ENCODE peak calls at places on chromosomes 5 and 9, in nine cellular contexts. One of them, this sample, is unnamed.

GRCh38 chr5:74174366-74174765 is 466.2 kb downstream of the ENC1 start:
- DNase-seq in ascending aorta: no peak
- DNase-seq in pons: no peak
- DNase-seq in heart right ventricle: no peak
- DNase-seq in colonic mucosa: no peak
- DNase-seq in activated T-cell treated with anti-CD3 and anti-CD28 coated beads for 24 hours: no peak
- DNase-seq in activated CD4-positive, alpha-beta T cell treated with anti-CD3 and anti-CD28 coated beads, Interleukin-2, amount 50 U/mL, for 4 hours: no peak
- DNase-seq in Calu3: no peak
- DNase-seq in fibroblast of mammary gland: no peak
- DNase-seq in this sample: no peak

GRCh38 chr5:171667341-171668096 is 118.1 kb upstream of the SMIM23 start:
- DNase-seq in ascending aorta: no peak
- DNase-seq in pons: no peak
- DNase-seq in heart right ventricle: peak
- DNase-seq in colonic mucosa: no peak
- DNase-seq in activated T-cell treated with anti-CD3 and anti-CD28 coated beads for 24 hours: no peak
- DNase-seq in activated CD4-positive, alpha-beta T cell treated with anti-CD3 and anti-CD28 coated beads, Interleukin-2, amount 50 U/mL, for 4 hours: no peak
- DNase-seq in Calu3: peak
- DNase-seq in fibroblast of mammary gland: peak
- DNase-seq in this sample: peak

GRCh38 chr5:135069016-135069770 is 35.2 kb upstream of the PITX1 start:
- DNase-seq in ascending aorta: no peak
- DNase-seq in pons: no peak
- DNase-seq in heart right ventricle: no peak
- DNase-seq in colonic mucosa: no peak
- DNase-seq in activated T-cell treated with anti-CD3 and anti-CD28 coated beads for 24 hours: no peak
- DNase-seq in activated CD4-positive, alpha-beta T cell treated with anti-CD3 and anti-CD28 coated beads, Interleukin-2, amount 50 U/mL, for 4 hours: no peak
- DNase-seq in Calu3: no peak
- DNase-seq in fibroblast of mammary gland: no peak
- DNase-seq in this sample: no peak

GRCh38 chr5:1007681-1008450 is 736 bp upstream of the NKD2 start:
- DNase-seq in ascending aorta: peak
- DNase-seq in pons: no peak
- DNase-seq in heart right ventricle: peak
- DNase-seq in colonic mucosa: peak
- DNase-seq in activated T-cell treated with anti-CD3 and anti-CD28 coated beads for 24 hours: no peak
- DNase-seq in activated CD4-positive, alpha-beta T cell treated with anti-CD3 and anti-CD28 coated beads, Interleukin-2, amount 50 U/mL, for 4 hours: no peak
- DNase-seq in Calu3: no peak
- DNase-seq in fibroblast of mammary gland: no peak
- DNase-seq in this sample: no peak

GRCh38 chr5:151647320-151647861 is 39.3 kb downstream of the SPARC start:
- DNase-seq in ascending aorta: no peak
- DNase-seq in pons: no peak
- DNase-seq in heart right ventricle: no peak
- DNase-seq in colonic mucosa: no peak
- DNase-seq in activated T-cell treated with anti-CD3 and anti-CD28 coated beads for 24 hours: no peak
- DNase-seq in activated CD4-positive, alpha-beta T cell treated with anti-CD3 and anti-CD28 coated beads, Interleukin-2, amount 50 U/mL, for 4 hours: no peak
- DNase-seq in Calu3: no peak
- DNase-seq in fibroblast of mammary gland: no peak
- DNase-seq in this sample: no peak

GRCh38 chr5:73485715-73486114 is 12.5 kb upstream of the BTF3 start:
- DNase-seq in ascending aorta: no peak
- DNase-seq in pons: no peak
- DNase-seq in heart right ventricle: no peak
- DNase-seq in colonic mucosa: no peak
- DNase-seq in activated T-cell treated with anti-CD3 and anti-CD28 coated beads for 24 hours: no peak
- DNase-seq in activated CD4-positive, alpha-beta T cell treated with anti-CD3 and anti-CD28 coated beads, Interleukin-2, amount 50 U/mL, for 4 hours: no peak
- DNase-seq in Calu3: no peak
- DNase-seq in fibroblast of mammary gland: no peak
- DNase-seq in this sample: no peak

GRCh38 chr5:130289132-130290088 is 385.1 kb downstream of the CHSY3 start:
- DNase-seq in ascending aorta: no peak
- DNase-seq in pons: no peak
- DNase-seq in heart right ventricle: no peak
- DNase-seq in colonic mucosa: no peak
- DNase-seq in activated T-cell treated with anti-CD3 and anti-CD28 coated beads for 24 hours: no peak
- DNase-seq in activated CD4-positive, alpha-beta T cell treated with anti-CD3 and anti-CD28 coated beads, Interleukin-2, amount 50 U/mL, for 4 hours: no peak
- DNase-seq in Calu3: no peak
- DNase-seq in fibroblast of mammary gland: peak
- DNase-seq in this sample: no peak

GRCh38 chr9:22105005-22105722 is 96.1 kb upstream of the CDKN2B start:
- DNase-seq in ascending aorta: no peak
- DNase-seq in pons: no peak
- DNase-seq in heart right ventricle: no peak
- DNase-seq in colonic mucosa: no peak
- DNase-seq in activated T-cell treated with anti-CD3 and anti-CD28 coated beads for 24 hours: no peak
- DNase-seq in activated CD4-positive, alpha-beta T cell treated with anti-CD3 and anti-CD28 coated beads, Interleukin-2, amount 50 U/mL, for 4 hours: no peak
- DNase-seq in Calu3: no peak
- DNase-seq in fibroblast of mammary gland: no peak
- DNase-seq in this sample: no peak

GRCh38 chr5:42157215-42157614 is 232.1 kb downstream of the FBXO4 start:
- DNase-seq in ascending aorta: no peak
- DNase-seq in pons: no peak
- DNase-seq in heart right ventricle: no peak
- DNase-seq in colonic mucosa: no peak
- DNase-seq in activated T-cell treated with anti-CD3 and anti-CD28 coated beads for 24 hours: no peak
- DNase-seq in activated CD4-positive, alpha-beta T cell treated with anti-CD3 and anti-CD28 coated beads, Interleukin-2, amount 50 U/mL, for 4 hours: no peak
- DNase-seq in Calu3: no peak
- DNase-seq in fibroblast of mammary gland: no peak
- DNase-seq in this sample: no peak

GRCh38 chr9:37406603-37407401 is 15.7 kb upstream of the GRHPR start:
- DNase-seq in ascending aorta: no peak
- DNase-seq in pons: no peak
- DNase-seq in heart right ventricle: no peak
- DNase-seq in colonic mucosa: no peak
- DNase-seq in activated T-cell treated with anti-CD3 and anti-CD28 coated beads for 24 hours: no peak
- DNase-seq in activated CD4-positive, alpha-beta T cell treated with anti-CD3 and anti-CD28 coated beads, Interleukin-2, amount 50 U/mL, for 4 hours: no peak
- DNase-seq in Calu3: no peak
- DNase-seq in fibroblast of mammary gland: no peak
- DNase-seq in this sample: no peak

GRCh38 chr5:32805966-32806626 is 95.0 kb downstream of the NPR3 start:
- DNase-seq in ascending aorta: no peak
- DNase-seq in pons: no peak
- DNase-seq in heart right ventricle: no peak
- DNase-seq in colonic mucosa: no peak
- DNase-seq in activated T-cell treated with anti-CD3 and anti-CD28 coated beads for 24 hours: no peak
- DNase-seq in activated CD4-positive, alpha-beta T cell treated with anti-CD3 and anti-CD28 coated beads, Interleukin-2, amount 50 U/mL, for 4 hours: no peak
- DNase-seq in Calu3: no peak
- DNase-seq in fibroblast of mammary gland: peak
- DNase-seq in this sample: no peak

GRCh38 chr5:31768046-31768445 is 129.1 kb downstream of the PDZD2 start:
- DNase-seq in ascending aorta: no peak
- DNase-seq in pons: no peak
- DNase-seq in heart right ventricle: peak
- DNase-seq in colonic mucosa: no peak
- DNase-seq in activated T-cell treated with anti-CD3 and anti-CD28 coated beads for 24 hours: no peak
- DNase-seq in activated CD4-positive, alpha-beta T cell treated with anti-CD3 and anti-CD28 coated beads, Interleukin-2, amount 50 U/mL, for 4 hours: no peak
- DNase-seq in Calu3: no peak
- DNase-seq in fibroblast of mammary gland: no peak
- DNase-seq in this sample: no peak

GRCh38 chr5:14208071-14209021 is 65.2 kb downstream of the TRIO start:
- DNase-seq in ascending aorta: no peak
- DNase-seq in pons: no peak
- DNase-seq in heart right ventricle: no peak
- DNase-seq in colonic mucosa: peak
- DNase-seq in activated T-cell treated with anti-CD3 and anti-CD28 coated beads for 24 hours: no peak
- DNase-seq in activated CD4-positive, alpha-beta T cell treated with anti-CD3 and anti-CD28 coated beads, Interleukin-2, amount 50 U/mL, for 4 hours: no peak
- DNase-seq in Calu3: no peak
- DNase-seq in fibroblast of mammary gland: peak
- DNase-seq in this sample: no peak

GRCh38 chr5:157143127-157143959 is 678 bp upstream of the MED7 start:
- DNase-seq in ascending aorta: peak
- DNase-seq in pons: no peak
- DNase-seq in heart right ventricle: peak
- DNase-seq in colonic mucosa: peak
- DNase-seq in activated T-cell treated with anti-CD3 and anti-CD28 coated beads for 24 hours: peak
- DNase-seq in activated CD4-positive, alpha-beta T cell treated with anti-CD3 and anti-CD28 coated beads, Interleukin-2, amount 50 U/mL, for 4 hours: peak
- DNase-seq in Calu3: peak
- DNase-seq in fibroblast of mammary gland: peak
- DNase-seq in this sample: no peak

GRCh38 chr5:18546570-18546969 is 912.3 kb downstream of the TAF11L14 start:
- DNase-seq in ascending aorta: no peak
- DNase-seq in pons: no peak
- DNase-seq in heart right ventricle: no peak
- DNase-seq in colonic mucosa: no peak
- DNase-seq in activated T-cell treated with anti-CD3 and anti-CD28 coated beads for 24 hours: no peak
- DNase-seq in activated CD4-positive, alpha-beta T cell treated with anti-CD3 and anti-CD28 coated beads, Interleukin-2, amount 50 U/mL, for 4 hours: no peak
- DNase-seq in Calu3: no peak
- DNase-seq in fibroblast of mammary gland: no peak
- DNase-seq in this sample: no peak

GRCh38 chr9:121322037-121322736 is 47.9 kb downstream of the STOM start:
- DNase-seq in ascending aorta: no peak
- DNase-seq in pons: no peak
- DNase-seq in heart right ventricle: no peak
- DNase-seq in colonic mucosa: no peak
- DNase-seq in activated T-cell treated with anti-CD3 and anti-CD28 coated beads for 24 hours: no peak
- DNase-seq in activated CD4-positive, alpha-beta T cell treated with anti-CD3 and anti-CD28 coated beads, Interleukin-2, amount 50 U/mL, for 4 hours: no peak
- DNase-seq in Calu3: no peak
- DNase-seq in fibroblast of mammary gland: peak
- DNase-seq in this sample: peak

GRCh38 chr9:132075853-132076252 is 3.8 kb downstream of the MED27 start:
- DNase-seq in ascending aorta: no peak
- DNase-seq in pons: no peak
- DNase-seq in heart right ventricle: no peak
- DNase-seq in colonic mucosa: no peak
- DNase-seq in activated T-cell treated with anti-CD3 and anti-CD28 coated beads for 24 hours: no peak
- DNase-seq in activated CD4-positive, alpha-beta T cell treated with anti-CD3 and anti-CD28 coated beads, Interleukin-2, amount 50 U/mL, for 4 hours: no peak
- DNase-seq in Calu3: no peak
- DNase-seq in fibroblast of mammary gland: no peak
- DNase-seq in this sample: no peak

GRCh38 chr5:141521244-141521781 is 32.4 kb downstream of the PCDHGC5 start:
- DNase-seq in ascending aorta: no peak
- DNase-seq in pons: peak
- DNase-seq in heart right ventricle: no peak
- DNase-seq in colonic mucosa: peak
- DNase-seq in activated T-cell treated with anti-CD3 and anti-CD28 coated beads for 24 hours: no peak
- DNase-seq in activated CD4-positive, alpha-beta T cell treated with anti-CD3 and anti-CD28 coated beads, Interleukin-2, amount 50 U/mL, for 4 hours: no peak
- DNase-seq in Calu3: peak
- DNase-seq in fibroblast of mammary gland: peak
- DNase-seq in this sample: peak

GRCh38 chr5:51646482-51646881 is 263.2 kb downstream of the ISL1 start:
- DNase-seq in ascending aorta: no peak
- DNase-seq in pons: no peak
- DNase-seq in heart right ventricle: no peak
- DNase-seq in colonic mucosa: no peak
- DNase-seq in activated T-cell treated with anti-CD3 and anti-CD28 coated beads for 24 hours: no peak
- DNase-seq in activated CD4-positive, alpha-beta T cell treated with anti-CD3 and anti-CD28 coated beads, Interleukin-2, amount 50 U/mL, for 4 hours: no peak
- DNase-seq in Calu3: no peak
- DNase-seq in fibroblast of mammary gland: no peak
- DNase-seq in this sample: no peak